ENCODE peak calls at places on chromosomes 6 and 20, in five cellular contexts. J is left ventricle myocardium inferior, Q is A549, H is adrenal gland, T is ascending aorta. L is an unnamed sample.
A peak's percentile ranks its signal among the peaks of the same experiment; 100 is the strongest.

GRCh38 chr20:2751347-2751867 is 49.0 kb downstream of the CPXM1 start:
- DNase-seq in T (peak; percentile 61), Q (no peak), H (peak; percentile 38), J (no peak), L (no peak)

GRCh38 chr6:42769051-42769450 is 12.8 kb upstream of the BICRAL start:
- DNase-seq in T (no peak), Q (no peak), J (no peak), H (no peak), L (no peak)

GRCh38 chr6:118743744-118744143 is 92.4 kb upstream of the CEP85L start:
- DNase-seq in Q (no peak), T (no peak), H (no peak), J (no peak), L (no peak)

GRCh38 chr6:1383729-1384548 is 5.4 kb upstream of the FOXF2 start:
- DNase-seq in J (no peak), H (no peak), T (peak; percentile 50), Q (no peak), L (no peak)

GRCh38 chr6:85394853-85395538 is 54.9 kb upstream of the NT5E start:
- DNase-seq in H (no peak), Q (no peak), T (no peak), J (no peak), L (no peak)

GRCh38 chr20:54361485-54361884 is 113.9 kb upstream of the DOK5 start:
- DNase-seq in Q (no peak), T (no peak), J (no peak), H (no peak), L (no peak)

GRCh38 chr6:152295346-152295745 is 341.8 kb downstream of the SYNE1 start:
- DNase-seq in T (no peak), H (no peak), J (no peak), Q (no peak), L (no peak)

GRCh38 chr20:50111120-50111828 is 1.7 kb downstream of the UBE2V1 start:
- DNase-seq in Q (no peak), J (no peak), H (peak; percentile 58), T (peak; percentile 65), L (no peak)

GRCh38 chr20:48928832-48929725 is 7.6 kb downstream of the ARFGEF2 start:
- DNase-seq in Q (no peak), T (peak; percentile 79), J (no peak), H (peak; percentile 77), L (no peak)

GRCh38 chr20:46285740-46286139 is 22.6 kb downstream of the CDH22 start:
- DNase-seq in H (no peak), T (no peak), J (no peak), Q (no peak), L (no peak)

GRCh38 chr20:36873498-36874189 is 2.3 kb upstream of the TLDC2 start:
- DNase-seq in Q (no peak), H (no peak), T (no peak), J (no peak), L (no peak)

DNA sequence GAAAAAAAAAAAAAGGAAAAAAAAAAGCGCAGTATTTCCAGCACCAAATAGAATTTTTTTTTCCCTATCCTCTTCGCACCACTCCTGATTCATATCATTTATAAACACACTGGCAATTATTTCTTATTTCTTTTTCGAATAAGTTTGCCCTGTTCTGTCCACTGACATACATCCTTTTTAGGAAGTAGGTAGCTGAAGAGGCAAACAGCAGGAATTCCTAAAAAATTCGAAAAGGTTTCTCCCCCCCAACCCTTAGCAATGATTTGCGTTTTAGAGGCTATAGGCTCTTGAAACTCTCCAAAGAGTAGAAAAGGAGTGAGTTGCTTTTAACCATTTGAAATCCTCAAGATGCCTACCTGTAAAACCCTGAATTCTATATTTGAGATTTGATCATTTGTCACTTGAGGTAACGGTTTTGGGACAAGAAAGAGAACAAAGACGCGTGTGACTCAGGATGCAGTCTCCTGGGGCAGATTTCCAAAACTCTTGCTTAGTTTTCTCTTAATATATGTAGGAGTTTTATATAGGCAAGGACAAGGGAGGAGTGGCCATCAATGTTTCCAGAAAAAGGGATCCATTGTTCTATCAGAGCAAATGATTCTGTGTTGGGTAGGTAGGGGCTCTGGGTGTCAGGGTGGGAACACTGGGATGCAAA is 531 bp upstream of the CCN2 start:
- DNase-seq in J (no peak), T (no peak), Q (no peak), H (no peak), L (no peak)
- H3K27ac ChIP-seq in J (peak overlapping the region; percentile 97), T (peak overlapping the region; percentile 94), Q (peak overlapping the region; percentile 67), H (peak overlapping the region; percentile 13), L (no peak overlapping the region)

GRCh38 chr6:39344821-39345280 is 22.3 kb upstream of the KCNK16 start:
- DNase-seq in J (no peak), Q (no peak), H (no peak), T (no peak), L (no peak)

GRCh38 chr6:39341942-39342341 is 19.4 kb upstream of the KCNK16 start:
- DNase-seq in J (no peak), H (no peak), Q (no peak), T (no peak), L (no peak)

GRCh38 chr6:39341352-39341751 is 18.9 kb upstream of the KCNK16 start:
- DNase-seq in H (no peak), J (no peak), T (no peak), Q (no peak), L (no peak)

GRCh38 chr6:39343461-39343870 is 21.0 kb upstream of the KCNK16 start:
- DNase-seq in H (no peak), T (no peak), J (no peak), Q (no peak), L (no peak)

DNA sequence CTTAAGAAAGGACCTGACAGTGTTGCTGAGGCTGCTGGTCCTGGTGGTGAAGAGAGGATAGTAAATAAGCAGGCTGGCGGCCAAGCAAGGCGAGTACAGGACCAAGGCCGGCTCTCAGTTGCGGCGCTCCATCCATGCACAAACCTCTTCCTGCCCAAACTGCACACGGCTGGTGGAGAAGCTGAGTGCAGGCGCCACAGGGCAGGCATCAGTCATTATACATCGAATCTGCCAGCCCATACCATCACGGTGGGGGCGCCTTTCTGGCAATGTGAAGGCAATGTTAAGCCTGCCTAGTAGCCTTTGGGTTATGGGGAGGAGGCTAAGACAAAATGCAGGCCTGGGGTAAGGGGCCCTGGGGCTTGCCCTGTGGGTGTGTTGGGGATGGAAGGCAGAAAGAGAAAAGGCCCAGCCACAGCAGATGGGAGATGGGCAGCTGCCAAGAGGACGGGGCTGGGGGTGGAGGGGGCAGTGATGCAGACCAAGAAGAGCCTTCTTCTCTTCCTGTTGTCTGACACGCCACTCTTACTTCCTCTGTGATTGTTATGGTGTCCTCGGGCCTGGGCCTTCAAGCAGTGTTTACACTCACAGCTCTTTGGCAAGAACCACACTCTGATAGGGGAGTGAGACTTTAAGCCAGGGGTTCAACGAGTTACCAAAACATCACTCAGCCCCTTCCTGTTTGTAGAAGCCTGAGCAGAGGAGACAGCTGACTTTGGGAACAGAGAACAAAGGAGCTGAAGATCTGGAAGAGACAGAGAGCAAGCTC is 20.4 kb upstream of the KCNK16 start:
- DNase-seq in J (no peak), Q (no peak), H (no peak), T (no peak), L (no peak)
- H3K27ac ChIP-seq in J (no peak overlapping the region), Q (no peak overlapping the region), H (no peak overlapping the region), T (peak overlapping the region; percentile 54), L (no peak overlapping the region)

GRCh38 chr6:32203435-32204267 is 11.2 kb upstream of the GPSM3 start:
- DNase-seq in H (no peak), T (no peak), Q (no peak), J (no peak), L (no peak)
- H3K27ac ChIP-seq in H (peak overlapping the region; percentile 22), T (no peak overlapping the region), Q (no peak overlapping the region), J (no peak overlapping the region), L (no peak overlapping the region)

GRCh38 chr20:64081620-64081964 is 1.7 kb downstream of the OPRL1 start:
- DNase-seq in Q (no peak), J (no peak), H (no peak), T (no peak), L (no peak)
- H3K27ac ChIP-seq in Q (no peak overlapping the region), J (no peak overlapping the region), H (no peak overlapping the region), T (no peak overlapping the region), L (no peak overlapping the region)

GRCh38 chr20:19807901-19808300 is 49.8 kb downstream of the RIN2 start:
- DNase-seq in J (no peak), H (no peak), Q (no peak), T (no peak), L (no peak)

GRCh38 chr20:19799325-19799724 is 41.3 kb downstream of the RIN2 start:
- DNase-seq in H (no peak), Q (no peak), J (no peak), T (no peak), L (no peak)

GRCh38 chr20:19802492-19803158 is 44.6 kb downstream of the RIN2 start:
- DNase-seq in J (no peak), Q (peak; percentile 47), H (no peak), T (no peak), L (no peak)

GRCh38 chr20:19806806-19807691 is 49.0 kb downstream of the RIN2 start:
- DNase-seq in J (no peak), Q (no peak), T (no peak), H (no peak), L (no peak)

GRCh38 chr20:19802099-19802491 is 44.0 kb downstream of the RIN2 start:
- DNase-seq in J (no peak), H (no peak), T (no peak), Q (no peak), L (no peak)
- H3K27ac ChIP-seq in J (peak overlapping the region; percentile 28), H (no peak overlapping the region), T (no peak overlapping the region), Q (peak overlapping the region; percentile 2), L (no peak overlapping the region)

L was measured in caudate nucleus.